ENCODE peak calls at places on chromosomes 16 and 17, in five cellular contexts. N, W, J, D and B are unnamed samples.

GRCh38 chr17:30332057-30332542 is 1.8 kb downstream of the TMIGD1 start:
- DNase-seq in N (no peak), W (no peak), J (no peak), D (peak), B (peak)

GRCh38 chr16:82137819-82138177 is 32.2 kb downstream of the MPHOSPH6 start:
- DNase-seq in N (no peak), W (no peak), J (no peak), D (no peak), B (no peak)

GRCh38 chr16:81936209-81936608 is 75.1 kb downstream of the SDR42E1 start:
- DNase-seq in N (no peak), W (no peak), J (no peak), D (no peak), B (peak)

GRCh38 chr17:47800686-47801085 is 20.9 kb downstream of the OSBPL7 start:
- DNase-seq in N (peak), W (no peak), J (no peak), D (no peak), B (no peak)

GRCh38 chr17:37079735-37080134 is 131.0 kb downstream of the AATF start:
- DNase-seq in N (no peak), W (no peak), J (no peak), D (peak), B (no peak)

GRCh38 chr17:51805765-51806164 is 352.7 kb downstream of the CA10 start:
- DNase-seq in N (no peak), W (no peak), J (no peak), D (no peak), B (no peak)

GRCh38 chr16:90037202-90037765 is 18.0 kb upstream of the DBNDD1 start:
- DNase-seq in N (no peak), W (no peak), J (no peak), D (no peak), B (no peak)

GRCh38 chr17:28612936-28613872 is 781 bp downstream of the RSKR start:
- DNase-seq in N (peak), W (no peak), J (peak), D (peak), B (no peak)

GRCh38 chr16:54466233-54466632 is 179.6 kb upstream of the IRX3 start:
- DNase-seq in N (no peak), W (no peak), J (no peak), D (no peak), B (no peak)

GRCh38 chr16:67703626-67704025 is 15.5 kb downstream of the GFOD2 start:
- DNase-seq in N (no peak), W (no peak), J (no peak), D (no peak), B (no peak)

GRCh38 chr16:54268766-54269165 is 17.8 kb downstream of the IRX3 start:
- DNase-seq in N (no peak), W (no peak), J (no peak), D (no peak), B (no peak)

GRCh38 chr17:52156576-52156975 is 1.9 kb downstream of the CA10 start:
- DNase-seq in N (no peak), W (no peak), J (no peak), D (no peak), B (no peak)

GRCh38 chr16:57734308-57734924 is 1.2 kb upstream of the KATNB1 start:
- DNase-seq in N (no peak), W (no peak), J (no peak), D (no peak), B (no peak)

GRCh38 chr16:87945351-87946042 is 5.7 kb upstream of the BANP start:
- DNase-seq in N (peak), W (peak), J (peak), D (peak), B (no peak)

GRCh38 chr17:329794-330420 is 22.7 kb downstream of the RPH3AL start:
- DNase-seq in N (no peak), W (no peak), J (no peak), D (no peak), B (no peak)

GRCh38 chr17:1590031-1590746 is 27.6 kb upstream of the PITPNA start:
- DNase-seq in N (no peak), W (peak), J (peak), D (peak), B (no peak)

GRCh38 chr16:2121853-2122252 is 13.8 kb downstream of the PKD1 start:
- DNase-seq in N (no peak), W (peak), J (no peak), D (no peak), B (no peak)

GRCh38 chr17:80855968-80856862 is 135.4 kb upstream of the CHMP6 start:
- DNase-seq in N (no peak), W (no peak), J (peak), D (peak), B (peak)

GRCh38 chr16:74034862-74035261 is 261.8 kb upstream of the PSMD7 start:
- DNase-seq in N (no peak), W (no peak), J (peak), D (peak), B (no peak)

DNA sequence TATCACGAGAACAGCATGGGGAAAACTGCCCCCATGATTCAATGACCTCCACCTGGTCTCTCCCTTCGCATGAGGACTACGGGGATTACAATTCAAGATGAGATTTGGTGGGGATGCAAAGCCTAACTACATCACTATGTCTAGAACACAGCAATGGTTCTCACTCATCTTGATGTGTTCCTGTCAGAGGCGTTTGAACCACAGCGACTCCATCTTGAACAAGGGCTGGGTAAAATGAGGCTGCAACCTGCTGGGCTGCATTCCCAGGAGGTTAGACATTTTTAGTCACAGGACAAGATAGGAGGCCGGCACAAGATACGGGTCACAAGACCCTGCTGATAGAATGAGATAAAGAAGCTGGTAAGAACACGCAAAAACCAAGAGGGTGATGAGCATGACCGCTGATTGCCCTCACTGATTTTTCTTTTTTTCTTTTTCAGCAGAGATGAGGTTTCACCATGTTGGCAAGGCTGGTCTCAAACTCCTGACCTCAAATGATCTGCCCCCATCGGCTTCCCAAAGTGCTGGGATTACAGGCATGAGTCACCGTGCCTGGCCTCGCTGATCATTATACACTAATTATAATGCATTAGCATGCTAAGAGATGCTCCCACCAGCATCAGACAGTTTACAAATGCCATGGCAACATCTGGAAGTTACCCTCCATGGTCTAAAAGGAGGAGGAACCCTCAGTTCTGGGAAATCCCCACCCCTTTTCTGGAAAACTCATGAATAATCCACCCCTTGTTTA is 3.0 kb upstream of the PPY start:
- DNase-seq in N (no peak), W (no peak), J (no peak), D (peak), B (no peak)
- TF ChIP-seq CTCF in N (no peak), W (no peak), J (no peak), D (no peak), B (no peak)

GRCh38 chr16:16982614-16983013 is 488.1 kb downstream of the XYLT1 start:
- DNase-seq in N (no peak), W (no peak), J (no peak), D (no peak), B (no peak)

GRCh38 chr16:16988963-16989362 is 481.8 kb downstream of the XYLT1 start:
- DNase-seq in N (no peak), W (no peak), J (no peak), D (no peak), B (no peak)

GRCh38 chr16:16983545-16983944 is 487.2 kb downstream of the XYLT1 start:
- DNase-seq in N (no peak), W (no peak), J (no peak), D (no peak), B (no peak)

GRCh38 chr16:16985707-16986106 is 485.1 kb downstream of the XYLT1 start:
- DNase-seq in N (no peak), W (no peak), J (no peak), D (no peak), B (no peak)
- TF ChIP-seq CTCF in N (no peak), W (no peak), J (no peak), D (no peak), B (no peak)

DNA sequence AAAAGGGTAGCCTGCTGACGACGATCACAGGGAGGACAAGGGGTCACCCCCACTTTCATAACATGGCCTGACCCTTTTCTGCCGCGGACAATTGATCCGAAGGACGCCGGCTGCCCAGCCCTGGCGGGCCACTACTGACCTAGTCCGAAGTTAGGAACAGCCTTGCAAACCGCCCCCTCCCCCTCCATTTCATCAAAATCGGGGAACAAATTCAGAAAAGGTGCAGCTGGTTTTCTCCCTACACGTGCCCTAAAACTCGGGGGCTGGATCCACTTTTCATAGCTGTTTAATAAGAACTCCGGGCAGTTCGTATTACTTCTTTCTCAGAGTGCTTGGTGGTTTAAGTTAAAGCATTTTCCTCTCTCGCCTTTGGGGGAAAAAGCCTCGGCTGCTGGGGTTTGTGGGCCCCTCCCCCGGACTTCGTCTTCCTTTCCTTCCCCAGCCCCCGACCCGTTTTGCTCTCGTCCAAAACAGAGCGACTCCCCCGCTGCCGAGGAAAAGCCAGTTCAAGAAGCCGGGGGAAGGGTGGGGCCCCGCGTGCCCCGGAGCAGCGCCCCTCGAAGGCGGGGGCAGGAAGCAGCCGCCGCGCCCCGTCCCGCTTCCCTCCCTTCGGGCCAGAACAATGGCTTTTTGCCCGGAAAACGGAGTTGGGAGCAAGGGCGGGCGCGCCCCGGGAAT is 643 bp upstream of the CBX2 start:
- DNase-seq in N (peak), W (peak), J (peak), D (peak), B (peak)
- TF ChIP-seq CTCF in N (no peak), W (peak), J (no peak), D (peak), B (peak)

GRCh38 chr16:51968756-51969155 is 578.2 kb downstream of the TOX3 start:
- DNase-seq in N (no peak), W (no peak), J (no peak), D (peak), B (no peak)

GRCh38 chr16:51967566-51967965 is 579.4 kb downstream of the TOX3 start:
- DNase-seq in N (no peak), W (no peak), J (no peak), D (no peak), B (no peak)

GRCh38 chr16:51971184-51971583 is 575.8 kb downstream of the TOX3 start:
- DNase-seq in N (peak), W (no peak), J (peak), D (peak), B (no peak)
- TF ChIP-seq CTCF in N (peak), W (no peak), J (peak), D (peak), B (peak)

GRCh38 chr16:28879841-28880588 is 1.7 kb downstream of the ATP2A1 start:
- DNase-seq in N (peak), W (peak), J (peak), D (peak), B (peak)
- TF ChIP-seq CTCF in N (no peak), W (peak), J (no peak), D (no peak), B (peak)

GRCh38 chr16:27641260-27641659 is 91.3 kb downstream of the KATNIP start:
- DNase-seq in N (no peak), W (no peak), J (no peak), D (no peak), B (no peak)
- TF ChIP-seq CTCF in N (no peak), W (no peak), J (no peak), D (no peak), B (no peak)

GRCh38 chr17:7438050-7438614 is 1.2 kb upstream of the FGF11 start:
- DNase-seq in N (peak), W (peak), J (no peak), D (no peak), B (no peak)

GRCh38 chr17:7437369-7437863 is 1.9 kb upstream of the FGF11 start:
- DNase-seq in N (no peak), W (no peak), J (no peak), D (no peak), B (no peak)

GRCh38 chr17:7435676-7436555 is 681 bp downstream of the TMEM102 start:
- DNase-seq in N (peak), W (peak), J (peak), D (no peak), B (no peak)

GRCh38 chr17:7438656-7439460 is 454 bp upstream of the FGF11 start:
- DNase-seq in N (no peak), W (no peak), J (no peak), D (no peak), B (no peak)

DNA sequence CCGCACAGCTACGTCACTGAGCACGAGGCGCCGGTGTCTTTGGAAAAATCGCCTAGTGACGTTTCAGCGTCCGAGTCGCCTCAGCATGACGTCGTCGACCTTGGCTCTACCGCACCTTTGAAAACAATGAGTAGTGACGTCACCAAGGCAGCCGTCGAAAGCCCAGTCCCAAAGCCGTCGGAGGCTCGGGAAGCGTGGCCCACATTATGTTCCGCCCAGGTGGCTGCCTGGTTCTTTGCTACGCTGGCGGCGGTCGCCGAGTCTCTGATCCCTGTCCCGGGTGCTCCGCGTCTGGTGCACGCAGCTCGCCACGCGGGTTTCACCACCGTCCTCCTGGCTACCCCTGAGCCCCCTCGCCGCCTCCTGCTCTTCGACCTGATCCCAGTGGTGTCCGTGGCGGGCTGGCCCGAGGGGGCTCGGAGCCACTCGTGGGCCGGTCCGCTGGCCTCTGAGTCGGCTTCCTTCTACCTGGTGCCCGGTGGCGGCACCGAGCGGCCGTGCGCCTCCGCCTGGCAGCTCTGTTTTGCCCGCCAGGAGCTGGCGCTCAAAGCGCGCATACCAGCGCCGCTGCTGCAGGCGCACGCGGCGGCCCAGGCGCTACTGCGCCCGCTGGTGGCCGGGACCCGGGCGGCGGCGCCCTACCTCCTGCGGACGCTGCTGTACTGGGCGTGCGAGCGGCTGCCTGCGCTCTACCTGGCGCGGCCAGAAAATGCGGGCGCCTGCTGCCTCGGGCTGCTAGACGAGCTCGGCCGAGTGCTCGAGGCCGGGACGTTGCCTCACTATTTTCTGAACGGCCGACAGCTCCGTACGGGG is 1.5 kb downstream of the TMEM102 start:
- DNase-seq in N (peak), W (peak), J (peak), D (peak), B (peak)
- TF ChIP-seq CTCF in N (no peak), W (peak), J (peak), D (peak), B (peak)

GRCh38 chr17:17570798-17571716 is 20.5 kb downstream of the PEMT start:
- DNase-seq in N (no peak), W (peak), J (no peak), D (no peak), B (no peak)

GRCh38 chr17:17572010-17572785 is 19.3 kb downstream of the PEMT start:
- DNase-seq in N (no peak), W (no peak), J (no peak), D (no peak), B (no peak)

GRCh38 chr17:17568772-17569195 is 22.7 kb downstream of the PEMT start:
- DNase-seq in N (peak), W (peak), J (peak), D (peak), B (no peak)

GRCh38 chr17:17569691-17570090 is 21.8 kb downstream of the PEMT start:
- DNase-seq in N (no peak), W (peak), J (no peak), D (no peak), B (no peak)

GRCh38 chr17:17570207-17570797 is 21.2 kb downstream of the PEMT start:
- DNase-seq in N (peak), W (peak), J (peak), D (no peak), B (no peak)
- TF ChIP-seq CTCF in N (no peak), W (peak), J (peak), D (peak), B (peak)

DNA sequence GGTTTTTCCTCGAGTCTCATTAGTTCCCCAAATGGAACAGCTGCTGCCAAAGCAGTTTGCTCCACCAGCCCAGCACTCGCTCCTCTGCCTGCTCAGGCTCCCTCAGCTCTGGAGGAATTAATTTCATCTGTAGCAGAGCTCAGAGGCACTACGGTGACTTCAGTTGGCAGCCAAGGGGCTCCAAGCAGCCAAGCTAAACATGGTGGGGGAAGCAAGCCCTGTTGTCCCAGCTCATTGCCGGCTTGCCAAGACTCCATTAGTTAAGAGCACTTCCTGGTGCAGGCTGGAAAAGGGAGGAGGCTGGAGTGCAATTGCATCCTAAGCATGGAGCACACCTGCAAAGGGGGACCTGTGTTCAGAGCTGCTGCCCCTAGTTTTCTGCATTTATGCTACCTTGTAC is 78.7 kb upstream of the GPRC5B start:
- DNase-seq in N (no peak), W (peak), J (no peak), D (no peak), B (peak)
- TF ChIP-seq CTCF in N (no peak), W (no peak), J (no peak), D (no peak), B (no peak)

GRCh38 chr16:17475104-17475503 is 4.3 kb upstream of the XYLT1 start:
- DNase-seq in N (no peak), W (no peak), J (no peak), D (no peak), B (no peak)

GRCh38 chr16:17474037-17474436 is 3.3 kb upstream of the XYLT1 start:
- DNase-seq in N (no peak), W (no peak), J (no peak), D (no peak), B (no peak)

GRCh38 chr16:17474572-17474971 is 3.8 kb upstream of the XYLT1 start:
- DNase-seq in N (no peak), W (no peak), J (no peak), D (no peak), B (no peak)

GRCh38 chr16:17471745-17472075 is 950 bp upstream of the XYLT1 start:
- DNase-seq in N (no peak), W (no peak), J (no peak), D (no peak), B (no peak)

GRCh38 chr16:17476414-17477259 is 5.9 kb upstream of the XYLT1 start:
- DNase-seq in N (peak), W (no peak), J (peak), D (peak), B (no peak)
- TF ChIP-seq CTCF in N (no peak), W (peak), J (peak), D (peak), B (peak)